ENCODE peak calls at places on chromosomes 1 and 21, in eight cellular contexts. One of them, this sample, is unnamed.

GRCh38 chr1:94660994-94661393 is 119.4 kb upstream of the F3 start:
- DNase-seq in NCI-H2107: no peak
- DNase-seq in BE2C: no peak
- DNase-seq in germinal center: no peak
- DNase-seq in brain microvascular endothelial cell: no peak
- DNase-seq in DMS153: no peak
- DNase-seq in stimulated activated CD4-positive, alpha-beta T cell treated with anti-CD3 and anti-CD28 coated beads, Interleukin-12 subunit alpha, Interleukin-12 subunit beta, amount 100 ng/mL, for 4 hours: no peak
- DNase-seq in right atrium auricular region: no peak
- DNase-seq in this sample: no peak

GRCh38 chr1:19814681-19815503 is at the start of gene RNF186:
- DNase-seq in brain microvascular endothelial cell: no peak
- DNase-seq in NCI-H2107: no peak
- DNase-seq in DMS153: peak
- DNase-seq in BE2C: no peak
- DNase-seq in stimulated activated CD4-positive, alpha-beta T cell treated with anti-CD3 and anti-CD28 coated beads, Interleukin-12 subunit alpha, Interleukin-12 subunit beta, amount 100 ng/mL, for 4 hours: no peak
- DNase-seq in right atrium auricular region: no peak
- DNase-seq in germinal center: no peak
- DNase-seq in this sample: peak

GRCh38 chr21:41957991-41958766 is 4.4 kb upstream of the C2CD2 start:
- DNase-seq in BE2C: peak
- DNase-seq in stimulated activated CD4-positive, alpha-beta T cell treated with anti-CD3 and anti-CD28 coated beads, Interleukin-12 subunit alpha, Interleukin-12 subunit beta, amount 100 ng/mL, for 4 hours: no peak
- DNase-seq in NCI-H2107: peak
- DNase-seq in brain microvascular endothelial cell: peak
- DNase-seq in right atrium auricular region: peak
- DNase-seq in germinal center: no peak
- DNase-seq in DMS153: no peak
- DNase-seq in this sample: no peak

GRCh38 chr1:187001198-187001904 is 172.6 kb downstream of the PLA2G4A start:
- DNase-seq in brain microvascular endothelial cell: peak
- DNase-seq in stimulated activated CD4-positive, alpha-beta T cell treated with anti-CD3 and anti-CD28 coated beads, Interleukin-12 subunit alpha, Interleukin-12 subunit beta, amount 100 ng/mL, for 4 hours: no peak
- DNase-seq in right atrium auricular region: no peak
- DNase-seq in NCI-H2107: no peak
- DNase-seq in germinal center: no peak
- DNase-seq in DMS153: no peak
- DNase-seq in BE2C: no peak
- DNase-seq in this sample: no peak

GRCh38 chr1:228272831-228273571 is 65.2 kb downstream of the OBSCN start:
- DNase-seq in germinal center: no peak
- DNase-seq in BE2C: no peak
- DNase-seq in stimulated activated CD4-positive, alpha-beta T cell treated with anti-CD3 and anti-CD28 coated beads, Interleukin-12 subunit alpha, Interleukin-12 subunit beta, amount 100 ng/mL, for 4 hours: no peak
- DNase-seq in right atrium auricular region: peak
- DNase-seq in NCI-H2107: no peak
- DNase-seq in DMS153: no peak
- DNase-seq in brain microvascular endothelial cell: no peak
- DNase-seq in this sample: no peak

GRCh38 chr21:27519357-27519756 is 552.5 kb upstream of the ADAMTS5 start:
- DNase-seq in BE2C: no peak
- DNase-seq in germinal center: no peak
- DNase-seq in NCI-H2107: no peak
- DNase-seq in right atrium auricular region: no peak
- DNase-seq in DMS153: no peak
- DNase-seq in brain microvascular endothelial cell: peak
- DNase-seq in stimulated activated CD4-positive, alpha-beta T cell treated with anti-CD3 and anti-CD28 coated beads, Interleukin-12 subunit alpha, Interleukin-12 subunit beta, amount 100 ng/mL, for 4 hours: no peak
- DNase-seq in this sample: no peak

GRCh38 chr1:159949891-159950480 is 4.1 kb downstream of the SLAMF9 start:
- DNase-seq in germinal center: no peak
- DNase-seq in brain microvascular endothelial cell: no peak
- DNase-seq in stimulated activated CD4-positive, alpha-beta T cell treated with anti-CD3 and anti-CD28 coated beads, Interleukin-12 subunit alpha, Interleukin-12 subunit beta, amount 100 ng/mL, for 4 hours: no peak
- DNase-seq in DMS153: no peak
- DNase-seq in NCI-H2107: no peak
- DNase-seq in BE2C: no peak
- DNase-seq in right atrium auricular region: no peak
- DNase-seq in this sample: no peak

GRCh38 chr1:2592672-2593071 is 6.1 kb downstream of the PRXL2B start:
- DNase-seq in BE2C: no peak
- DNase-seq in germinal center: no peak
- DNase-seq in NCI-H2107: no peak
- DNase-seq in brain microvascular endothelial cell: no peak
- DNase-seq in right atrium auricular region: no peak
- DNase-seq in stimulated activated CD4-positive, alpha-beta T cell treated with anti-CD3 and anti-CD28 coated beads, Interleukin-12 subunit alpha, Interleukin-12 subunit beta, amount 100 ng/mL, for 4 hours: no peak
- DNase-seq in DMS153: peak
- DNase-seq in this sample: no peak

GRCh38 chr1:225962440-225962975 is 21.5 kb upstream of the LEFTY2 start:
- DNase-seq in BE2C: peak
- DNase-seq in germinal center: peak
- DNase-seq in brain microvascular endothelial cell: no peak
- DNase-seq in DMS153: no peak
- DNase-seq in right atrium auricular region: no peak
- DNase-seq in NCI-H2107: no peak
- DNase-seq in stimulated activated CD4-positive, alpha-beta T cell treated with anti-CD3 and anti-CD28 coated beads, Interleukin-12 subunit alpha, Interleukin-12 subunit beta, amount 100 ng/mL, for 4 hours: peak
- DNase-seq in this sample: no peak

GRCh38 chr21:42403611-42404231 is at the start of gene UBASH3A:
- DNase-seq in DMS153: no peak
- DNase-seq in germinal center: no peak
- DNase-seq in brain microvascular endothelial cell: no peak
- DNase-seq in NCI-H2107: no peak
- DNase-seq in BE2C: no peak
- DNase-seq in right atrium auricular region: no peak
- DNase-seq in stimulated activated CD4-positive, alpha-beta T cell treated with anti-CD3 and anti-CD28 coated beads, Interleukin-12 subunit alpha, Interleukin-12 subunit beta, amount 100 ng/mL, for 4 hours: no peak
- DNase-seq in this sample: no peak

GRCh38 chr1:8311068-8311718 is 6.7 kb upstream of the SLC45A1 start:
- DNase-seq in germinal center: no peak
- DNase-seq in stimulated activated CD4-positive, alpha-beta T cell treated with anti-CD3 and anti-CD28 coated beads, Interleukin-12 subunit alpha, Interleukin-12 subunit beta, amount 100 ng/mL, for 4 hours: no peak
- DNase-seq in right atrium auricular region: no peak
- DNase-seq in brain microvascular endothelial cell: no peak
- DNase-seq in NCI-H2107: no peak
- DNase-seq in BE2C: no peak
- DNase-seq in DMS153: no peak
- DNase-seq in this sample: no peak

GRCh38 chr1:156766288-156767100 is 841 bp upstream of the PRCC start:
- DNase-seq in NCI-H2107: no peak
- DNase-seq in DMS153: no peak
- DNase-seq in stimulated activated CD4-positive, alpha-beta T cell treated with anti-CD3 and anti-CD28 coated beads, Interleukin-12 subunit alpha, Interleukin-12 subunit beta, amount 100 ng/mL, for 4 hours: no peak
- DNase-seq in right atrium auricular region: no peak
- DNase-seq in germinal center: peak
- DNase-seq in brain microvascular endothelial cell: no peak
- DNase-seq in BE2C: no peak
- DNase-seq in this sample: peak

GRCh38 chr1:233945573-233945972 is 41.1 kb downstream of the SLC35F3 start:
- DNase-seq in germinal center: no peak
- DNase-seq in DMS153: no peak
- DNase-seq in BE2C: peak
- DNase-seq in right atrium auricular region: no peak
- DNase-seq in NCI-H2107: no peak
- DNase-seq in brain microvascular endothelial cell: no peak
- DNase-seq in stimulated activated CD4-positive, alpha-beta T cell treated with anti-CD3 and anti-CD28 coated beads, Interleukin-12 subunit alpha, Interleukin-12 subunit beta, amount 100 ng/mL, for 4 hours: no peak
- DNase-seq in this sample: no peak

GRCh38 chr1:244112646-244113045 is 61.6 kb downstream of the ZBTB18 start:
- DNase-seq in germinal center: no peak
- DNase-seq in NCI-H2107: no peak
- DNase-seq in right atrium auricular region: no peak
- DNase-seq in brain microvascular endothelial cell: peak
- DNase-seq in stimulated activated CD4-positive, alpha-beta T cell treated with anti-CD3 and anti-CD28 coated beads, Interleukin-12 subunit alpha, Interleukin-12 subunit beta, amount 100 ng/mL, for 4 hours: no peak
- DNase-seq in DMS153: no peak
- DNase-seq in BE2C: no peak
- DNase-seq in this sample: no peak

GRCh38 chr1:80929868-80930508 is 870.7 kb upstream of the ADGRL2 start:
- DNase-seq in brain microvascular endothelial cell: no peak
- DNase-seq in BE2C: no peak
- DNase-seq in DMS153: no peak
- DNase-seq in stimulated activated CD4-positive, alpha-beta T cell treated with anti-CD3 and anti-CD28 coated beads, Interleukin-12 subunit alpha, Interleukin-12 subunit beta, amount 100 ng/mL, for 4 hours: no peak
- DNase-seq in right atrium auricular region: no peak
- DNase-seq in NCI-H2107: no peak
- DNase-seq in germinal center: no peak
- DNase-seq in this sample: no peak

GRCh38 chr1:178150610-178151009 is 56.7 kb downstream of the RASAL2 start:
- DNase-seq in NCI-H2107: no peak
- DNase-seq in germinal center: no peak
- DNase-seq in brain microvascular endothelial cell: no peak
- DNase-seq in DMS153: no peak
- DNase-seq in BE2C: no peak
- DNase-seq in right atrium auricular region: no peak
- DNase-seq in stimulated activated CD4-positive, alpha-beta T cell treated with anti-CD3 and anti-CD28 coated beads, Interleukin-12 subunit alpha, Interleukin-12 subunit beta, amount 100 ng/mL, for 4 hours: no peak
- DNase-seq in this sample: no peak

GRCh38 chr1:11847667-11848445 is at the start of gene NPPA:
- DNase-seq in BE2C: peak
- DNase-seq in right atrium auricular region: peak
- DNase-seq in stimulated activated CD4-positive, alpha-beta T cell treated with anti-CD3 and anti-CD28 coated beads, Interleukin-12 subunit alpha, Interleukin-12 subunit beta, amount 100 ng/mL, for 4 hours: no peak
- DNase-seq in DMS153: peak
- DNase-seq in NCI-H2107: peak
- DNase-seq in germinal center: no peak
- DNase-seq in brain microvascular endothelial cell: no peak
- DNase-seq in this sample: peak

GRCh38 chr1:85504417-85504816 is 39.5 kb upstream of the DDAH1 start:
- DNase-seq in stimulated activated CD4-positive, alpha-beta T cell treated with anti-CD3 and anti-CD28 coated beads, Interleukin-12 subunit alpha, Interleukin-12 subunit beta, amount 100 ng/mL, for 4 hours: no peak
- DNase-seq in NCI-H2107: no peak
- DNase-seq in BE2C: no peak
- DNase-seq in DMS153: no peak
- DNase-seq in germinal center: no peak
- DNase-seq in brain microvascular endothelial cell: no peak
- DNase-seq in right atrium auricular region: no peak
- DNase-seq in this sample: no peak

GRCh38 chr1:19138958-19139581 is 71.0 kb downstream of the UBR4 start:
- DNase-seq in DMS153: no peak
- DNase-seq in right atrium auricular region: no peak
- DNase-seq in germinal center: no peak
- DNase-seq in BE2C: no peak
- DNase-seq in brain microvascular endothelial cell: no peak
- DNase-seq in stimulated activated CD4-positive, alpha-beta T cell treated with anti-CD3 and anti-CD28 coated beads, Interleukin-12 subunit alpha, Interleukin-12 subunit beta, amount 100 ng/mL, for 4 hours: no peak
- DNase-seq in NCI-H2107: no peak
- DNase-seq in this sample: no peak

GRCh38 chr1:201566933-201567801 is 28.2 kb downstream of the NAV1 start:
- DNase-seq in DMS153: no peak
- DNase-seq in NCI-H2107: no peak
- DNase-seq in BE2C: no peak
- DNase-seq in stimulated activated CD4-positive, alpha-beta T cell treated with anti-CD3 and anti-CD28 coated beads, Interleukin-12 subunit alpha, Interleukin-12 subunit beta, amount 100 ng/mL, for 4 hours: no peak
- DNase-seq in germinal center: no peak
- DNase-seq in brain microvascular endothelial cell: no peak
- DNase-seq in right atrium auricular region: no peak
- DNase-seq in this sample: peak

This sample was measured in NCI-H748 treated with DMSO at 0.1 percent for 48 hours.